ENCODE peak calls at places on chromosomes 4 and X, in five cellular contexts. H is H9, R is IMR-90, T is neuronal stem cell, A is mesenchymal stem cell. X is an unnamed sample.

GRCh38 chr4:89064848-89065247 is 7.9 kb upstream of the FAM13A start:
- DNase-seq in T (no peak), R (no peak), H (no peak), A (no peak), X (no peak)

GRCh38 chr4:183098723-183099536 is at the start of gene WWC2:
- DNase-seq in A (peak; percentile 93), T (peak; percentile 93), R (peak; percentile 92), H (peak; percentile 95), X (peak; percentile 97)

GRCh38 chrX:107398115-107398514 is 51.3 kb upstream of the FRMPD3 start:
- DNase-seq in R (no peak), T (no peak), A (no peak), H (no peak), X (no peak)

GRCh38 chrX:82218361-82218760 is 1016.5 kb downstream of the SH3BGRL start:
- DNase-seq in A (peak; percentile 1), T (peak; percentile 3), H (no peak), R (peak; percentile 0), X (peak; percentile 68)

GRCh38 chr4:126405369-126405982 is 1090.7 kb downstream of the FAT4 start:
- DNase-seq in R (peak; percentile 39), T (no peak), A (peak; percentile 16), H (peak; percentile 32), X (no peak)

GRCh38 chr4:153151535-153152452 is 52.4 kb upstream of the TRIM2 start:
- DNase-seq in H (peak; percentile 91), R (peak; percentile 28), A (peak; percentile 66), T (peak; percentile 92), X (peak; percentile 66)

GRCh38 chrX:16664626-16665025 is 14.7 kb downstream of the S100G start:
- DNase-seq in T (no peak), A (no peak), H (no peak), R (no peak), X (no peak)

GRCh38 chr4:187603093-187603395 is 392.5 kb upstream of the ZFP42 start:
- DNase-seq in H (no peak), R (peak; percentile 83), A (peak; percentile 89), T (no peak), X (no peak)

GRCh38 chr4:158826882-158827281 is 58.1 kb downstream of the FNIP2 start:
- DNase-seq in H (no peak), A (no peak), T (no peak), R (no peak), X (peak; percentile 56)

GRCh38 chr4:7792616-7793015 is 147.0 kb downstream of the AFAP1 start:
- DNase-seq in H (no peak), R (no peak), A (no peak), T (no peak), X (no peak)

GRCh38 chr4:16225139-16225538 is 1.1 kb downstream of the TAPT1 start:
- DNase-seq in T (no peak), A (peak; percentile 50), R (peak; percentile 41), H (no peak), X (no peak)

GRCh38 chr4:67332627-67333026 is 212.7 kb downstream of the CENPC start:
- DNase-seq in H (peak; percentile 36), R (no peak), T (no peak), A (peak; percentile 7), X (peak; percentile 28)

GRCh38 chr4:7635971-7636508 is 201.3 kb upstream of the PSAPL1 start:
- DNase-seq in T (no peak), R (no peak), H (no peak), A (no peak), X (no peak)

GRCh38 chr4:1379801-1380331 is 26.4 kb downstream of the NKX1-1 start:
- DNase-seq in T (no peak), A (no peak), R (no peak), H (no peak), X (no peak)

GRCh38 chr4:40330536-40330935 is 4.6 kb upstream of the CHRNA9 start:
- DNase-seq in H (no peak), T (no peak), R (no peak), A (no peak), X (no peak)

GRCh38 chrX:96394566-96394965 is 290.1 kb upstream of the DIAPH2 start:
- DNase-seq in H (no peak), R (peak; percentile 41), A (peak; percentile 47), T (no peak), X (no peak)

GRCh38 chr4:74638689-74639088 is 155.6 kb downstream of the BTC start:
- DNase-seq in A (no peak), T (no peak), R (no peak), H (no peak), X (peak; percentile 70)

GRCh38 chr4:44145868-44146267 is 302.7 kb downstream of the KCTD8 start:
- DNase-seq in A (peak; percentile 14), H (no peak), R (peak; percentile 48), T (no peak), X (no peak)

GRCh38 chr4:105432438-105432837 is 41.4 kb downstream of the PPA2 start:
- DNase-seq in A (no peak), R (no peak), T (no peak), H (no peak), X (no peak)

GRCh38 chr4:137125011-137125410 is 407.3 kb downstream of the PCDH18 start:
- DNase-seq in A (peak; percentile 62), H (no peak), T (no peak), R (peak; percentile 55), X (no peak)
- H3K9ac ChIP-seq in A (peak overlapping the region; percentile 93), H (no peak overlapping the region), T (no peak overlapping the region), R (no peak overlapping the region), X (no peak overlapping the region)

GRCh38 chr4:10007772-10008171 is 13.5 kb downstream of the SLC2A9 start:
- DNase-seq in H (no peak), R (no peak), A (no peak), T (no peak), X (no peak)

GRCh38 chr4:10005632-10006031 is 15.7 kb downstream of the SLC2A9 start:
- DNase-seq in A (no peak), H (no peak), R (no peak), T (no peak), X (no peak)

GRCh38 chr4:10007436-10007740 is 13.9 kb downstream of the SLC2A9 start:
- DNase-seq in H (no peak), A (no peak), R (no peak), T (no peak), X (no peak)

GRCh38 chr4:10006604-10007435 is 14.5 kb downstream of the SLC2A9 start:
- DNase-seq in T (no peak), A (no peak), H (no peak), R (no peak), X (peak; percentile 38)

DNA sequence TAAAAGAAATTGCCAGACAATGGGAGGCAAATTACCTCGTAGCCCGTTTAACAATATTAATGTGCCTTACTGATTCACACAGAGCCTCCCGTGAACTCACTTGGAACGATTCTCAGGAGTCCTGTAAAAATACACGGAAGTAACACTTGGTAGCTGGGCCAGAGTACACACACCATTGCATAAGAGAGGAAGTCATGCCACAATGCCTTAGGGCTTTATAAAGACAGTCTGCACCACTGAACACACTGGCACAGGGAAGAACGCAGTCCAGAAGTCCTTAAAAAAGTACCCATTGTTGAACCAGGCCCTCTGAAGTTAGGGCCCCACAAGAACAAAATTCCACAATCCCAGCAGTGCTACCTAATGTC is 15.1 kb downstream of the SLC2A9 start:
- DNase-seq in H (no peak), A (no peak), R (no peak), T (no peak), X (peak; percentile 17)
- H3K4me1 ChIP-seq in H (no peaks in the 10 kb centered on the region), A (peaks cover 8% of the 10 kb centered on the region), R (peaks cover 22% of the 10 kb centered on the region), T (no peaks in the 10 kb centered on the region), X (peaks cover 12% of the 10 kb centered on the region)

GRCh38 chr4:147731611-147732515 is at the start of gene ARHGAP10:
- DNase-seq in A (peak; percentile 90), R (peak; percentile 82), T (peak; percentile 49), H (peak; percentile 65), X (peak; percentile 68)
- H3K14ac ChIP-seq in A (peak within 1 kb of the TSS; percentile 28), R (peak within 1 kb of the TSS; percentile 93), T (peak within 1 kb of the TSS; percentile 58), H (peak within 1 kb of the TSS; percentile 74), X (peak within 1 kb of the TSS; percentile 99)

GRCh38 chr4:145722561-145722960 is 42.6 kb downstream of the C4orf51 start:
- DNase-seq in T (no peak), H (no peak), R (no peak), A (no peak), X (no peak)

GRCh38 chr4:145720656-145721055 is 40.7 kb downstream of the C4orf51 start:
- DNase-seq in R (no peak), H (no peak), T (no peak), A (no peak), X (no peak)

GRCh38 chr4:145723336-145723735 is 43.4 kb downstream of the C4orf51 start:
- DNase-seq in H (no peak), A (no peak), R (no peak), T (no peak), X (peak; percentile 84)

GRCh38 chr4:145716661-145717200 is 36.8 kb downstream of the C4orf51 start:
- DNase-seq in R (no peak), H (no peak), T (no peak), A (no peak), X (no peak)

DNA sequence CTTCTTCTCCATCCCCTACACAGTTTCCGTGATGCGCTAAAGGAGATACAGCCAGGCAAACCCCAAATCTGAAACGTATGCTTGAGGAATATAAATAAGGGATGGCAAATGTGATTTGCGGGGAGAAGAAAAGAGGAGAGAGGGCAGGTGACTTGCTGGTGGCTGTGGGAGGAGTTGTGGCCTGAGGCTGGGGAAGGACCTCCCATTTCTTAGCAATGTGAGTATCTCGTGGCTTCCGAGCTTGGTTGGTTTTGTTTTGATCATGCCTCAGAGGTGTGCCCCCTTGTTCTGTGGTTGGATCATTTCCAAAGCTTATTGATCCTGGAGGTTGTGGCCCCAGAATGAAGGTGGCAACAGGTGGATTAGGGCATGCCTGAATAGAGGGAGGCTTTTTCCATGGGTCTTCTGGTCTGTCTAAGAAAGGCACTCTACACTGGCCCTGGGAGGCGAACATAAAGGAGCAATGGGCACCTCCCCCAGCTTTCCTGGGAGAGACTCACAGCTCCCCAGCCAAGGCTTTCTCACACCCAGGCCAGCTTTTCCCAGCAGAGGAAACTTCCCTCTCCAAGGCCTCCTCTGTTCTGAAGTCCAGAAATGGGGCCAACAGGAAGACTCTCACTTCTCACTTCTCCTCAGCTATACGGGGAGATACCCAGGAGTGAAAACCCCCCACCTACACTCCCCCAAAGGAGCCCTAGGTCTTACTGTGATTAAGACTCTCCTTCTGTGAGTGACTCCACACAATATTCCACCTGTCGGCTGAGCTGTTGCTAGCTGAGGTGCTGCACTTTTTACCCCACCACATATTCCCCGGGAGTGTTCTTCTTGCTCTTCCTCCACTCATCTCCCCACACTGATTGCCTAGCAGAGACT is 40.0 kb downstream of the C4orf51 start:
- DNase-seq in R (no peak), T (no peak), H (no peak), A (no peak), X (no peak)
- H3K9ac ChIP-seq in R (no peak overlapping the region), T (no peak overlapping the region), H (no peak overlapping the region), A (no peak overlapping the region), X (no peak overlapping the region)

GRCh38 chr4:148986951-148987350 is 544.7 kb upstream of the NR3C2 start:
- DNase-seq in T (no peak), H (no peak), A (no peak), R (no peak), X (no peak)
- H3K4me1 ChIP-seq in T (no peaks in the 10 kb centered on the region), H (no peaks in the 10 kb centered on the region), A (no peaks in the 10 kb centered on the region), R (no peaks in the 10 kb centered on the region), X (no peaks in the 10 kb centered on the region)

GRCh38 chr4:124712417-124713212 is at the start of gene ANKRD50:
- DNase-seq in T (peak; percentile 92), R (peak; percentile 94), H (peak; percentile 93), A (peak; percentile 96), X (peak; percentile 85)
- H3K14ac ChIP-seq in T (peak within 1 kb of the TSS; percentile 89), R (peak within 1 kb of the TSS; percentile 99), H (peak within 1 kb of the TSS; percentile 93), A (peak within 1 kb of the TSS; percentile 96), X (peak within 1 kb of the TSS; percentile 98)

GRCh38 chr4:121200795-121201472 is 36.8 kb upstream of the TNIP3 start:
- DNase-seq in A (no peak), T (no peak), R (no peak), H (no peak), X (no peak)
- H3K9ac ChIP-seq in A (no peak overlapping the region), T (no peak overlapping the region), R (no peak overlapping the region), H (no peak overlapping the region), X (no peak overlapping the region)